ENCODE peak calls at places on chromosomes 7 and 10, in ten cellular contexts. M, H, S, F, Y, G, Z, U, V and W are unnamed samples.

GRCh38 chr10:129390726-129391125 is 76.3 kb upstream of the MGMT start:
- DNase-seq in M (no peak), Z (no peak), G (no peak), F (no peak), H (no peak), U (no peak), Y (no peak), S (no peak), V (no peak), W (no peak)

GRCh38 chr10:3071405-3072198 is 4.3 kb downstream of the PFKP start:
- DNase-seq in S (peak), M (peak), V (no peak), Z (peak), F (peak), G (peak), U (no peak), Y (peak), H (no peak), W (peak)

GRCh38 chr7:30752979-30753378 is 1.0 kb downstream of the INMT start:
- DNase-seq in U (no peak), Z (peak), S (no peak), Y (peak), M (no peak), H (peak), V (no peak), F (no peak), G (no peak), W (peak)

GRCh38 chr10:16686081-16686902 is 130.9 kb downstream of the RSU1 start:
- DNase-seq in G (no peak), V (no peak), F (no peak), H (no peak), Z (no peak), S (no peak), U (no peak), M (no peak), Y (no peak), W (no peak)

GRCh38 chr10:129725890-129726631 is 238.0 kb downstream of the EBF3 start:
- DNase-seq in G (no peak), U (no peak), S (no peak), F (no peak), Z (no peak), M (no peak), H (no peak), Y (no peak), V (no peak), W (no peak)

GRCh38 chr7:142438923-142439515 is 181.2 kb upstream of the PRSS58 start:
- DNase-seq in H (no peak), V (no peak), F (no peak), Y (no peak), Z (peak), G (no peak), S (no peak), U (no peak), M (no peak), W (no peak)

GRCh38 chr7:85023066-85023687 is 163.7 kb downstream of the SEMA3D start:
- DNase-seq in Y (peak), H (peak), V (no peak), S (no peak), Z (peak), M (no peak), F (no peak), U (no peak), G (peak), W (peak)

GRCh38 chr7:77580762-77581350 is 43.8 kb downstream of the PTPN12 start:
- DNase-seq in Z (no peak), Y (peak), M (no peak), U (no peak), F (no peak), G (no peak), H (no peak), V (no peak), S (no peak), W (peak)

GRCh38 chr10:62616885-62617635 is 187.5 kb upstream of the ADO start:
- DNase-seq in U (no peak), M (no peak), G (no peak), H (no peak), V (no peak), Y (no peak), F (no peak), Z (no peak), S (no peak), W (no peak)

GRCh38 chr7:44980393-44981034 is 1.7 kb upstream of the MYO1G start:
- DNase-seq in Z (peak), G (peak), H (no peak), M (peak), S (no peak), F (no peak), Y (no peak), V (no peak), U (peak), W (peak)

GRCh38 chr10:689433-690226 is at the start of gene DIP2C:
- DNase-seq in F (no peak), V (peak), U (peak), Z (peak), S (peak), H (peak), M (no peak), Y (peak), G (peak), W (peak)

GRCh38 chr7:123847868-123848267 is 2.9 kb downstream of the HYAL4 start:
- DNase-seq in F (no peak), V (no peak), Y (no peak), S (no peak), H (no peak), Z (no peak), G (no peak), U (no peak), M (no peak), W (no peak)

GRCh38 chr10:1683649-1684048 is 53.7 kb downstream of the ADARB2 start:
- DNase-seq in F (no peak), Y (no peak), S (no peak), H (no peak), V (no peak), G (no peak), Z (no peak), U (no peak), M (no peak), W (no peak)

GRCh38 chr7:2411815-2412586 is 8.6 kb downstream of the CHST12 start:
- DNase-seq in Y (no peak), Z (no peak), M (no peak), F (no peak), H (no peak), V (no peak), U (no peak), S (no peak), G (no peak), W (peak)

GRCh38 chr10:13271552-13272163 is 28.2 kb downstream of the PHYH start:
- DNase-seq in S (peak), U (peak), F (no peak), V (no peak), Z (peak), H (peak), Y (no peak), M (peak), G (peak), W (peak)

GRCh38 chr7:159048656-159049055 is 96.0 kb downstream of the VIPR2 start:
- DNase-seq in V (no peak), M (no peak), S (no peak), G (no peak), F (no peak), U (no peak), Z (no peak), Y (no peak), H (no peak), W (no peak)

GRCh38 chr7:117582219-117582704 is 102.4 kb downstream of the CFTR start:
- DNase-seq in F (no peak), V (no peak), Z (peak), S (no peak), M (no peak), G (no peak), H (no peak), U (no peak), Y (peak), W (peak)

GRCh38 chr10:26739087-26739631 is 41.7 kb downstream of the PDSS1 start:
- DNase-seq in F (no peak), V (no peak), M (peak), U (no peak), S (no peak), H (no peak), Z (no peak), Y (no peak), G (no peak), W (no peak)

GRCh38 chr10:6271663-6272062 is 68.9 kb downstream of the PFKFB3 start:
- DNase-seq in H (no peak), Y (no peak), U (no peak), F (no peak), M (no peak), V (no peak), S (no peak), G (no peak), Z (no peak), W (no peak)

GRCh38 chr10:70714245-70714644 is 41.9 kb downstream of the ADAMTS14 start:
- DNase-seq in F (no peak), S (no peak), Z (no peak), M (no peak), Y (no peak), H (no peak), U (no peak), G (no peak), V (peak), W (no peak)

GRCh38 chr10:127298396-127298795 is 102.0 kb upstream of the INSYN2A start:
- DNase-seq in S (no peak), V (no peak), F (no peak), U (no peak), H (no peak), Y (no peak), Z (no peak), G (no peak), M (no peak), W (peak)

GRCh38 chr7:132333301-132333700 is 243.0 kb downstream of the PLXNA4 start:
- DNase-seq in V (no peak), Y (no peak), F (no peak), M (no peak), U (no peak), S (no peak), G (no peak), H (no peak), Z (no peak), W (no peak)

GRCh38 chr10:79320785-79321493 is 26.3 kb upstream of the PPIF start:
- DNase-seq in Y (peak), S (no peak), H (peak), V (no peak), U (no peak), M (peak), Z (peak), F (peak), G (peak), W (peak)

GRCh38 chr7:24573008-24573553 is at the start of gene PALS2:
- DNase-seq in M (peak), Y (peak), F (no peak), Z (peak), V (peak), G (peak), U (peak), H (peak), S (peak), W (peak)

GRCh38 chr7:18610331-18610948 is 114.9 kb downstream of the HDAC9 start:
- DNase-seq in V (no peak), G (peak), Y (peak), M (no peak), U (peak), F (no peak), H (peak), Z (peak), S (no peak), W (peak)

GRCh38 chr7:4085937-4086691 is 596.0 kb upstream of the FOXK1 start:
- DNase-seq in M (no peak), G (no peak), F (no peak), Z (no peak), V (no peak), H (no peak), Y (no peak), U (no peak), S (no peak), W (no peak)

GRCh38 chr10:22016046-22016705 is 12.6 kb upstream of the DNAJC1 start:
- DNase-seq in G (no peak), V (no peak), M (no peak), U (no peak), H (no peak), F (no peak), Z (peak), Y (no peak), S (no peak), W (no peak)

GRCh38 chr7:151679868-151680534 is 160.3 kb upstream of the RHEB start:
- DNase-seq in G (no peak), H (no peak), M (no peak), Y (no peak), Z (no peak), U (no peak), S (no peak), F (no peak), V (no peak), W (no peak)

GRCh38 chr10:33224251-33224965 is 110.1 kb downstream of the NRP1 start:
- DNase-seq in Y (no peak), Z (no peak), V (no peak), H (no peak), S (no peak), U (no peak), F (no peak), G (no peak), M (no peak), W (no peak)

GRCh38 chr10:124339119-124339807 is 79.5 kb downstream of the OAT start:
- DNase-seq in V (no peak), H (peak), Y (no peak), U (no peak), Z (no peak), G (no peak), S (no peak), M (no peak), F (no peak), W (no peak)

GRCh38 chr7:31494421-31494820 is 19.5 kb upstream of the ITPRID1 start:
- DNase-seq in F (no peak), M (no peak), G (no peak), H (no peak), S (no peak), Y (no peak), Z (no peak), V (no peak), U (no peak), W (no peak)